ENCODE peak calls at places on chromosomes 4 and X, in four cellular contexts. One of them, this sample, is unnamed.

GRCh38 chr4:108683479-108683878 is 33.1 kb downstream of the OSTC start:
- DNase-seq in ACHN: peak
- DNase-seq in cardiac muscle cell: peak
- DNase-seq in activated T-cell treated with anti-CD3 and anti-CD28 coated beads, Interleukin-2, amount 50 U/mL, for 72 hours: no peak
- DNase-seq in this sample: peak

GRCh38 chr4:137707626-137708025 is 175.3 kb upstream of the PCDH18 start:
- DNase-seq in ACHN: no peak
- DNase-seq in cardiac muscle cell: peak
- DNase-seq in activated T-cell treated with anti-CD3 and anti-CD28 coated beads, Interleukin-2, amount 50 U/mL, for 72 hours: no peak
- DNase-seq in this sample: no peak

GRCh38 chrX:46979340-46979739 is 67.1 kb downstream of the JADE3 start:
- DNase-seq in ACHN: peak
- DNase-seq in cardiac muscle cell: peak
- DNase-seq in activated T-cell treated with anti-CD3 and anti-CD28 coated beads, Interleukin-2, amount 50 U/mL, for 72 hours: no peak
- DNase-seq in this sample: no peak

GRCh38 chr4:71783972-71784371 is at the start of gene GC:
- DNase-seq in ACHN: no peak
- DNase-seq in cardiac muscle cell: no peak
- DNase-seq in activated T-cell treated with anti-CD3 and anti-CD28 coated beads, Interleukin-2, amount 50 U/mL, for 72 hours: no peak
- DNase-seq in this sample: no peak

GRCh38 chr4:3299122-3299521 is 6.3 kb downstream of the RGS12 start:
- DNase-seq in ACHN: no peak
- DNase-seq in cardiac muscle cell: no peak
- DNase-seq in activated T-cell treated with anti-CD3 and anti-CD28 coated beads, Interleukin-2, amount 50 U/mL, for 72 hours: no peak
- DNase-seq in this sample: no peak

GRCh38 chrX:144275403-144275802 is 391.5 kb downstream of the UBE2NL start:
- DNase-seq in ACHN: no peak
- DNase-seq in cardiac muscle cell: no peak
- DNase-seq in activated T-cell treated with anti-CD3 and anti-CD28 coated beads, Interleukin-2, amount 50 U/mL, for 72 hours: no peak
- DNase-seq in this sample: peak

GRCh38 chr4:25215506-25215905 is 18.3 kb upstream of the PI4K2B start:
- DNase-seq in ACHN: no peak
- DNase-seq in cardiac muscle cell: no peak
- DNase-seq in activated T-cell treated with anti-CD3 and anti-CD28 coated beads, Interleukin-2, amount 50 U/mL, for 72 hours: no peak
- DNase-seq in this sample: no peak

GRCh38 chrX:143854006-143854405 is 29.9 kb upstream of the UBE2NL start:
- DNase-seq in ACHN: peak
- DNase-seq in cardiac muscle cell: peak
- DNase-seq in activated T-cell treated with anti-CD3 and anti-CD28 coated beads, Interleukin-2, amount 50 U/mL, for 72 hours: no peak
- DNase-seq in this sample: peak

GRCh38 chr4:143558286-143558685 is 44.8 kb downstream of the SMARCA5 start:
- DNase-seq in ACHN: no peak
- DNase-seq in cardiac muscle cell: no peak
- DNase-seq in activated T-cell treated with anti-CD3 and anti-CD28 coated beads, Interleukin-2, amount 50 U/mL, for 72 hours: no peak
- DNase-seq in this sample: no peak

GRCh38 chr4:107120661-107121060 is 84.5 kb upstream of the DKK2 start:
- DNase-seq in ACHN: no peak
- DNase-seq in cardiac muscle cell: peak
- DNase-seq in activated T-cell treated with anti-CD3 and anti-CD28 coated beads, Interleukin-2, amount 50 U/mL, for 72 hours: no peak
- DNase-seq in this sample: no peak

GRCh38 chrX:103573205-103573604 is 12.1 kb upstream of the TCEAL4 start:
- DNase-seq in ACHN: no peak
- DNase-seq in cardiac muscle cell: no peak
- DNase-seq in activated T-cell treated with anti-CD3 and anti-CD28 coated beads, Interleukin-2, amount 50 U/mL, for 72 hours: no peak
- DNase-seq in this sample: no peak

GRCh38 chr4:6172093-6172926 is 28.0 kb downstream of the JAKMIP1 start:
- DNase-seq in ACHN: no peak
- DNase-seq in cardiac muscle cell: no peak
- DNase-seq in activated T-cell treated with anti-CD3 and anti-CD28 coated beads, Interleukin-2, amount 50 U/mL, for 72 hours: peak
- DNase-seq in this sample: no peak

GRCh38 chr4:21795091-21795490 is 153.5 kb downstream of the KCNIP4 start:
- DNase-seq in ACHN: no peak
- DNase-seq in cardiac muscle cell: peak
- DNase-seq in activated T-cell treated with anti-CD3 and anti-CD28 coated beads, Interleukin-2, amount 50 U/mL, for 72 hours: no peak
- DNase-seq in this sample: no peak

GRCh38 chr4:84673475-84674230 is 90.7 kb downstream of the CDS1 start:
- DNase-seq in ACHN: peak
- DNase-seq in cardiac muscle cell: peak
- DNase-seq in activated T-cell treated with anti-CD3 and anti-CD28 coated beads, Interleukin-2, amount 50 U/mL, for 72 hours: no peak
- DNase-seq in this sample: peak

This sample was measured in kidney tubule cell.